ENCODE peak calls at places on chromosomes 3 and 15, in nine cellular contexts. One of them, this sample, is unnamed.

GRCh38 chr3:58164199-58164879 is 46.4 kb downstream of the DNASE1L3 start:
- DNase-seq in IMR-90: peak; percentile 81
- DNase-seq in MM.1S: no peak
- DNase-seq in cardiac fibroblast: no peak
- DNase-seq in adrenal gland: peak; percentile 48
- DNase-seq in CD4-positive, alpha-beta T cell: no peak
- DNase-seq in lower lobe of right lung: peak; percentile 82
- DNase-seq in GM06990: no peak
- DNase-seq in Calu3: peak; percentile 74
- DNase-seq in this sample: no peak

GRCh38 chr3:61417352-61417751 is 144.0 kb upstream of the PTPRG start:
- DNase-seq in IMR-90: no peak
- DNase-seq in MM.1S: no peak
- DNase-seq in cardiac fibroblast: peak; percentile 9
- DNase-seq in adrenal gland: no peak
- DNase-seq in CD4-positive, alpha-beta T cell: no peak
- DNase-seq in lower lobe of right lung: no peak
- DNase-seq in GM06990: no peak
- DNase-seq in Calu3: no peak
- DNase-seq in this sample: no peak

GRCh38 chr3:150391200-150391599 is 16.9 kb upstream of the TSC22D2 start:
- DNase-seq in IMR-90: peak; percentile 68
- DNase-seq in MM.1S: no peak
- DNase-seq in cardiac fibroblast: peak; percentile 63
- DNase-seq in adrenal gland: no peak
- DNase-seq in CD4-positive, alpha-beta T cell: no peak
- DNase-seq in lower lobe of right lung: no peak
- DNase-seq in GM06990: no peak
- DNase-seq in Calu3: no peak
- DNase-seq in this sample: no peak

GRCh38 chr15:31280037-31280830 is 46.4 kb upstream of the KLF13 start:
- DNase-seq in IMR-90: no peak
- DNase-seq in MM.1S: no peak
- DNase-seq in cardiac fibroblast: no peak
- DNase-seq in adrenal gland: no peak
- DNase-seq in CD4-positive, alpha-beta T cell: no peak
- DNase-seq in lower lobe of right lung: no peak
- DNase-seq in GM06990: no peak
- DNase-seq in Calu3: no peak
- DNase-seq in this sample: peak; percentile 73

GRCh38 chr15:71349736-71350515 is 234.7 kb downstream of the THSD4 start:
- DNase-seq in IMR-90: no peak
- DNase-seq in MM.1S: no peak
- DNase-seq in cardiac fibroblast: no peak
- DNase-seq in adrenal gland: no peak
- DNase-seq in CD4-positive, alpha-beta T cell: no peak
- DNase-seq in lower lobe of right lung: no peak
- DNase-seq in GM06990: no peak
- DNase-seq in Calu3: no peak
- DNase-seq in this sample: no peak

GRCh38 chr15:73387507-73388255 is 18.9 kb upstream of the HCN4 start:
- DNase-seq in IMR-90: peak; percentile 61
- DNase-seq in MM.1S: no peak
- DNase-seq in cardiac fibroblast: peak; percentile 77
- DNase-seq in adrenal gland: no peak
- DNase-seq in CD4-positive, alpha-beta T cell: no peak
- DNase-seq in lower lobe of right lung: no peak
- DNase-seq in GM06990: no peak
- DNase-seq in Calu3: no peak
- DNase-seq in this sample: no peak

GRCh38 chr3:186255703-186256331 is 106.2 kb downstream of the DGKG start:
- DNase-seq in IMR-90: no peak
- DNase-seq in MM.1S: no peak
- DNase-seq in cardiac fibroblast: no peak
- DNase-seq in adrenal gland: peak; percentile 78
- DNase-seq in CD4-positive, alpha-beta T cell: no peak
- DNase-seq in lower lobe of right lung: peak; percentile 54
- DNase-seq in GM06990: peak; percentile 54
- DNase-seq in Calu3: peak; percentile 57
- DNase-seq in this sample: peak; percentile 77

GRCh38 chr3:65995030-65995429 is 43.7 kb downstream of the MAGI1 start:
- DNase-seq in IMR-90: peak; percentile 46
- DNase-seq in MM.1S: no peak
- DNase-seq in cardiac fibroblast: peak; percentile 67
- DNase-seq in adrenal gland: peak; percentile 28
- DNase-seq in CD4-positive, alpha-beta T cell: no peak
- DNase-seq in lower lobe of right lung: no peak
- DNase-seq in GM06990: no peak
- DNase-seq in Calu3: no peak
- DNase-seq in this sample: no peak

GRCh38 chr15:39363761-39364586 is 216.9 kb upstream of the THBS1 start:
- DNase-seq in IMR-90: no peak
- DNase-seq in MM.1S: no peak
- DNase-seq in cardiac fibroblast: peak; percentile 73
- DNase-seq in adrenal gland: no peak
- DNase-seq in CD4-positive, alpha-beta T cell: no peak
- DNase-seq in lower lobe of right lung: no peak
- DNase-seq in GM06990: no peak
- DNase-seq in Calu3: no peak
- DNase-seq in this sample: no peak

GRCh38 chr15:67185621-67186225 is 68.7 kb downstream of the AAGAB start:
- DNase-seq in IMR-90: no peak
- DNase-seq in MM.1S: peak; percentile 15
- DNase-seq in cardiac fibroblast: peak; percentile 53
- DNase-seq in adrenal gland: no peak
- DNase-seq in CD4-positive, alpha-beta T cell: no peak
- DNase-seq in lower lobe of right lung: no peak
- DNase-seq in GM06990: no peak
- DNase-seq in Calu3: no peak
- DNase-seq in this sample: no peak

GRCh38 chr3:21750831-21751391 is at the start of gene ZNF385D:
- DNase-seq in IMR-90: peak; percentile 33
- DNase-seq in MM.1S: no peak
- DNase-seq in cardiac fibroblast: peak; percentile 62
- DNase-seq in adrenal gland: peak; percentile 17
- DNase-seq in CD4-positive, alpha-beta T cell: no peak
- DNase-seq in lower lobe of right lung: peak; percentile 42
- DNase-seq in GM06990: no peak
- DNase-seq in Calu3: no peak
- DNase-seq in this sample: peak; percentile 85

GRCh38 chr3:21751891-21752290 is 881 bp upstream of the ZNF385D start:
- DNase-seq in IMR-90: no peak
- DNase-seq in MM.1S: no peak
- DNase-seq in cardiac fibroblast: peak; percentile 14
- DNase-seq in adrenal gland: no peak
- DNase-seq in CD4-positive, alpha-beta T cell: no peak
- DNase-seq in lower lobe of right lung: no peak
- DNase-seq in GM06990: no peak
- DNase-seq in Calu3: no peak
- DNase-seq in this sample: no peak

GRCh38 chr3:21750291-21750690 is 719 bp downstream of the ZNF385D start:
- DNase-seq in IMR-90: peak; percentile 38
- DNase-seq in MM.1S: no peak
- DNase-seq in cardiac fibroblast: peak; percentile 56
- DNase-seq in adrenal gland: no peak
- DNase-seq in CD4-positive, alpha-beta T cell: no peak
- DNase-seq in lower lobe of right lung: no peak
- DNase-seq in GM06990: no peak
- DNase-seq in Calu3: no peak
- DNase-seq in this sample: no peak

GRCh38 chr3:21754839-21755238 is 3.8 kb upstream of the ZNF385D start:
- DNase-seq in IMR-90: no peak
- DNase-seq in MM.1S: no peak
- DNase-seq in cardiac fibroblast: no peak
- DNase-seq in adrenal gland: no peak
- DNase-seq in CD4-positive, alpha-beta T cell: no peak
- DNase-seq in lower lobe of right lung: no peak
- DNase-seq in GM06990: no peak
- DNase-seq in Calu3: no peak
- DNase-seq in this sample: no peak

DNA sequence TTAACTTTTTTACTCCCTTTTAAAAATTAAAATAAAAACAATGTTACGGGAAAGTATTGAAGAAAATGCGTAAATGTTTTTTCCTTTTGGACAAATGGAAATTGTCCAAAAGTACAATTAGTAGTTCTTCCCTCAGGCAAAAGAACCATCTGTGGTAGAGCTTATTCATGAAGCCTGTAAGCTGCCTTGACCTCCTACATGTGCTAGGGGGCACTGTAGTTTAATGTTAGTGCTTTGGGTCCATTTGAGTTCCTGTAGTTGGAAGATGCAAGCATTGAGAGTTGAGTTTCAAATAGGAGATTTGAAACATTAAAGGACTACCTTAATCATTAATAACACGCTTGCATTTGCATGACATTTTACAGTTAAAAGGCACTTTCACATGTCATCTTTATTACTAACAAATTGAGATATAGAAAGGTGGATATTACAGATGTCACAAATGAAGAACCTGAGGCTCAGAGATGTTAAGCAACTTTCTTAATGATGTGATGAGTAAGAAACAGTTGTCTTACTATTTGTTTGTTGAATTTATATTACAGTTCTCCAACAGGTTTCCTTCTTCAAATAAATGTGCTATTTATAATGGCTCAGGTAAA is 1.8 kb upstream of the ZNF385D start:
- DNase-seq in IMR-90: peak; percentile 49
- DNase-seq in MM.1S: peak; percentile 28
- DNase-seq in cardiac fibroblast: peak; percentile 83
- DNase-seq in adrenal gland: no peak
- DNase-seq in CD4-positive, alpha-beta T cell: no peak
- DNase-seq in lower lobe of right lung: no peak
- DNase-seq in GM06990: no peak
- DNase-seq in Calu3: peak; percentile 8
- DNase-seq in this sample: no peak
- TF ChIP-seq CTCF in IMR-90: peak; percentile 52
- TF ChIP-seq CTCF in MM.1S: peak; percentile 37
- TF ChIP-seq CTCF in cardiac fibroblast: peak; percentile 74
- TF ChIP-seq CTCF in adrenal gland: peak; percentile 53
- TF ChIP-seq CTCF in CD4-positive, alpha-beta T cell: no peak
- TF ChIP-seq CTCF in lower lobe of right lung: peak; percentile 65
- TF ChIP-seq CTCF in GM06990: peak; percentile 46
- TF ChIP-seq CTCF in Calu3: no peak
- TF ChIP-seq CTCF in this sample: peak; percentile 72

DNA sequence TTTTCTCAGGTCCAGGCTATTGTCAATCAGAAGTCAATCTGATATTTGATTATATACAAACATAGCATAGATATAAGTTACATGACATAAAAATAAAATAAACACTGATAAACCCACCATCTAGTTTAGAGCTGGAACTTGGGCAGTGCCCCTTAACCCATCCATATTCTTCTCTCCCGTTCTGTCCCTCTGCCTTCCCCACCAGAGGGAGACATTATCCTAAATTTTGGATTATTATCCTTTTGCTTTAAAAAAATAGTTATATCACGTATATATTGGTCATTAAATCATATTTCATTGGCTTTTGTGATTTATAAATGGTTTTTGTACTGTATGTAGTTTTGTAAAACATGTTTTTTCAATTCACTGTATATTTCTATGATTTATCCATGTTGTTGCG is 107.9 kb downstream of the GMPS start:
- DNase-seq in IMR-90: no peak
- DNase-seq in MM.1S: no peak
- DNase-seq in cardiac fibroblast: no peak
- DNase-seq in adrenal gland: no peak
- DNase-seq in CD4-positive, alpha-beta T cell: no peak
- DNase-seq in lower lobe of right lung: no peak
- DNase-seq in GM06990: no peak
- DNase-seq in Calu3: no peak
- DNase-seq in this sample: no peak
- TF ChIP-seq CTCF in IMR-90: peak; percentile 28
- TF ChIP-seq CTCF in MM.1S: peak; percentile 36
- TF ChIP-seq CTCF in cardiac fibroblast: peak; percentile 36
- TF ChIP-seq CTCF in adrenal gland: peak; percentile 26
- TF ChIP-seq CTCF in CD4-positive, alpha-beta T cell: no peak
- TF ChIP-seq CTCF in lower lobe of right lung: no peak
- TF ChIP-seq CTCF in GM06990: no peak
- TF ChIP-seq CTCF in Calu3: no peak
- TF ChIP-seq CTCF in this sample: peak; percentile 50

GRCh38 chr3:194081826-194082225 is 54.1 kb upstream of the HES1 start:
- DNase-seq in IMR-90: no peak
- DNase-seq in MM.1S: no peak
- DNase-seq in cardiac fibroblast: no peak
- DNase-seq in adrenal gland: no peak
- DNase-seq in CD4-positive, alpha-beta T cell: no peak
- DNase-seq in lower lobe of right lung: no peak
- DNase-seq in GM06990: no peak
- DNase-seq in Calu3: no peak
- DNase-seq in this sample: no peak
- TF ChIP-seq CTCF in IMR-90: no peak
- TF ChIP-seq CTCF in MM.1S: no peak
- TF ChIP-seq CTCF in cardiac fibroblast: no peak
- TF ChIP-seq CTCF in adrenal gland: no peak
- TF ChIP-seq CTCF in CD4-positive, alpha-beta T cell: no peak
- TF ChIP-seq CTCF in lower lobe of right lung: no peak
- TF ChIP-seq CTCF in GM06990: no peak
- TF ChIP-seq CTCF in Calu3: no peak
- TF ChIP-seq CTCF in this sample: no peak

DNA sequence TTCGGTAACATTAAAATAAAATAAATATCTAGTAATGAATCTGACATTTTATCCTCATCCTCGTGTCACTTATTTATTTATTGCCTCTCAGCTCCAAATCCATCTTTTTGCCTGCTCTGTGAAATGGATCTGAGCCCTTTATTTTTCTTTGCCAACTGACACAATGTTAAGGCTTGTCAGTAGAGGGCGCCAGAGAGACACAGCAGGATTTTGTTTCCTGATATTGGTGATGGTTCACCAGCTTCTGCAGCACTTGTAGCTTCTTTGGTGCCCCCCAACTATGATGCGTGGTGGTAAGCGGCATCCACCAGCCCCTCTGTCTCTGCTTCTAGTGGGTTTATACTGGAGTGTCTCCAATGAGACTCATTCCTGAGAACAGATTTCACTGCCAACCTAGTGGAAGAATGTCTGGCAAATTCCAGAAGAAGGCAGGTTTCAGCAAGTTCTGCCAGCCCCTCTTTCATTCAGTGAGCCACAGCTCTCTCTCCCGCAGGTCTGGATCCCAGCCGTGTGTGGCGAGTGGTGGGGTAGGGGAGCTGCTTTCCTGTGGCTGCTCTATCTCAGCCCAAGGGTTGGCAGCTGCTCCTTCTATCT is 472.0 kb upstream of the FRG2C start:
- DNase-seq in IMR-90: peak; percentile 36
- DNase-seq in MM.1S: peak; percentile 70
- DNase-seq in cardiac fibroblast: peak; percentile 54
- DNase-seq in adrenal gland: peak; percentile 20
- DNase-seq in CD4-positive, alpha-beta T cell: peak; percentile 43
- DNase-seq in lower lobe of right lung: no peak
- DNase-seq in GM06990: no peak
- DNase-seq in Calu3: peak; percentile 59
- DNase-seq in this sample: no peak
- TF ChIP-seq CTCF in IMR-90: peak; percentile 77
- TF ChIP-seq CTCF in MM.1S: peak; percentile 91
- TF ChIP-seq CTCF in cardiac fibroblast: peak; percentile 94
- TF ChIP-seq CTCF in adrenal gland: peak; percentile 71
- TF ChIP-seq CTCF in CD4-positive, alpha-beta T cell: peak; percentile 81
- TF ChIP-seq CTCF in lower lobe of right lung: peak; percentile 78
- TF ChIP-seq CTCF in GM06990: peak; percentile 87
- TF ChIP-seq CTCF in Calu3: peak; percentile 57
- TF ChIP-seq CTCF in this sample: peak; percentile 79